ENCODE peak calls at places on chromosomes 16 and 17, in four cellular contexts. One of them, this sample, is unnamed.

GRCh38 chr16:30760577-30761426 is 1.1 kb downstream of the CFAP119 start:
- DNase-seq in AG10803: no peak
- DNase-seq in mucosa of descending colon: no peak
- DNase-seq in CD8-positive, alpha-beta T cell: no peak
- DNase-seq in this sample: no peak

GRCh38 chr17:12328204-12328603 is 307.5 kb downstream of the MAP2K4 start:
- DNase-seq in AG10803: no peak
- DNase-seq in mucosa of descending colon: no peak
- DNase-seq in CD8-positive, alpha-beta T cell: no peak
- DNase-seq in this sample: no peak

GRCh38 chr16:23207485-23207884 is 24.9 kb downstream of the SCNN1G start:
- DNase-seq in AG10803: no peak
- DNase-seq in mucosa of descending colon: no peak
- DNase-seq in CD8-positive, alpha-beta T cell: no peak
- DNase-seq in this sample: no peak

GRCh38 chr17:79612468-79613194 is 1.8 kb upstream of the RBFOX3 start:
- DNase-seq in AG10803: peak
- DNase-seq in mucosa of descending colon: peak
- DNase-seq in CD8-positive, alpha-beta T cell: no peak
- DNase-seq in this sample: no peak

GRCh38 chr16:21158208-21159110 is at the start of gene LDAF1:
- DNase-seq in AG10803: peak
- DNase-seq in mucosa of descending colon: peak
- DNase-seq in CD8-positive, alpha-beta T cell: peak
- DNase-seq in this sample: peak

GRCh38 chr17:17062356-17062755 is 20.1 kb downstream of the MPRIP start:
- DNase-seq in AG10803: peak
- DNase-seq in mucosa of descending colon: no peak
- DNase-seq in CD8-positive, alpha-beta T cell: no peak
- DNase-seq in this sample: no peak

GRCh38 chr17:79842656-79843474 is 3.6 kb upstream of the CBX4 start:
- DNase-seq in AG10803: no peak
- DNase-seq in mucosa of descending colon: peak
- DNase-seq in CD8-positive, alpha-beta T cell: peak
- DNase-seq in this sample: no peak

GRCh38 chr16:85621698-85622433 is 8.7 kb downstream of the GSE1 start:
- DNase-seq in AG10803: no peak
- DNase-seq in mucosa of descending colon: peak
- DNase-seq in CD8-positive, alpha-beta T cell: no peak
- DNase-seq in this sample: peak

GRCh38 chr17:18280766-18281165 is 20.3 kb downstream of the MIEF2 start:
- DNase-seq in AG10803: peak
- DNase-seq in mucosa of descending colon: no peak
- DNase-seq in CD8-positive, alpha-beta T cell: no peak
- DNase-seq in this sample: no peak

GRCh38 chr17:56594528-56595418 is 1.3 kb downstream of the NOG start:
- DNase-seq in AG10803: peak
- DNase-seq in mucosa of descending colon: no peak
- DNase-seq in CD8-positive, alpha-beta T cell: peak
- DNase-seq in this sample: peak

GRCh38 chr17:31391496-31391949 is at the start of gene RAB11FIP4:
- DNase-seq in AG10803: no peak
- DNase-seq in mucosa of descending colon: no peak
- DNase-seq in CD8-positive, alpha-beta T cell: no peak
- DNase-seq in this sample: no peak

GRCh38 chr16:22358000-22358399 is 16.4 kb downstream of the CDR2 start:
- DNase-seq in AG10803: no peak
- DNase-seq in mucosa of descending colon: no peak
- DNase-seq in CD8-positive, alpha-beta T cell: peak
- DNase-seq in this sample: no peak

GRCh38 chr16:49855280-49855821 is 561 bp downstream of the ZNF423 start:
- DNase-seq in AG10803: peak
- DNase-seq in mucosa of descending colon: peak
- DNase-seq in CD8-positive, alpha-beta T cell: peak
- DNase-seq in this sample: peak

GRCh38 chr16:1314399-1315068 is 5.1 kb downstream of the UBE2I start:
- DNase-seq in AG10803: no peak
- DNase-seq in mucosa of descending colon: no peak
- DNase-seq in CD8-positive, alpha-beta T cell: peak
- DNase-seq in this sample: no peak

GRCh38 chr17:40310882-40311391 is 2.0 kb downstream of the RARA start:
- DNase-seq in AG10803: no peak
- DNase-seq in mucosa of descending colon: no peak
- DNase-seq in CD8-positive, alpha-beta T cell: no peak
- DNase-seq in this sample: no peak

GRCh38 chr17:81295678-81296381 is 723 bp upstream of the SLC38A10 start:
- DNase-seq in AG10803: peak
- DNase-seq in mucosa of descending colon: peak
- DNase-seq in CD8-positive, alpha-beta T cell: peak
- DNase-seq in this sample: peak

GRCh38 chr17:72421128-72422092 is 300.6 kb downstream of the SOX9 start:
- DNase-seq in AG10803: peak
- DNase-seq in mucosa of descending colon: peak
- DNase-seq in CD8-positive, alpha-beta T cell: no peak
- DNase-seq in this sample: peak

DNA sequence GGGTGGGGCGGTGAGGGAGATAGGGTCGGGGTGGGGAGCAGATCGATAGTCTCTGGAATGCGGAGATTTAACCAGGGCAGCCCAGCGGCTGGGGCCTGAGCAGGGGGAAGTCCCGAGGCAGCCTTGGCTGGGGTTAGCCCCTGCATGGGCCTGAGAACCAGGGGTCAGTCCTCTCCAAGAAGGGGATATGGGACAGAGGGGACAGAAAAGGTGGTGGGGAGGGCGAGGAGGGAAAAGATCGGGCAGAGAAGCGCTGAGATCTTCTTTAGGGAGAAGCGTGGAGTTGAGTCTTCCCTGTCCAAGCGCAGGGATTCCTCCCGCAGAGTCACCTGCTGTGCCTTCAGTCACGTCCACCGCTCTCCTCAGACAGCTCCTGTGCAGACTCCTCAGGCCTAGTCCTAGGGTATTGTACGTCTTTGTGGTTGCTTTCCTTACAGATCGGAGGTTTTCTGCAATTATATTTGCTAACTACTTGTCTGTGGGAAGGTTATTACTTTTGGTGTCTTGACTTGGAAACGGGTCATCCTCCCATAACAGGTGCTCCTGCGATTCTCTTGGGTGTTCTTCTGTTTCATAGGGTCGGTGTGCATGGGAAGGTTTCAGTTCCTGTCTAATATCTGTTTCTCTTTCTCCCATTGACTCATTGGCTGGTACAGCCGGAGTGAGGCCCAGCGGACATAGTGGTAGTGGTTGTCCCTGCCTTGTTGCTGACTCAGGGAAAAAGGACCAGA is 952 bp downstream of the CD300A start:
- DNase-seq in AG10803: no peak
- DNase-seq in mucosa of descending colon: no peak
- DNase-seq in CD8-positive, alpha-beta T cell: no peak
- DNase-seq in this sample: no peak
- H3K4me3 ChIP-seq in AG10803: no peak
- H3K4me3 ChIP-seq in mucosa of descending colon: no peak
- H3K4me3 ChIP-seq in CD8-positive, alpha-beta T cell: peak
- H3K4me3 ChIP-seq in this sample: no peak

GRCh38 chr16:54783980-54784379 is 146.7 kb upstream of the IRX5 start:
- DNase-seq in AG10803: no peak
- DNase-seq in mucosa of descending colon: no peak
- DNase-seq in CD8-positive, alpha-beta T cell: no peak
- DNase-seq in this sample: no peak
- TF ChIP-seq CTCF in AG10803: no peak
- TF ChIP-seq CTCF in mucosa of descending colon: no peak
- TF ChIP-seq CTCF in CD8-positive, alpha-beta T cell: no peak
- TF ChIP-seq CTCF in this sample: no peak

DNA sequence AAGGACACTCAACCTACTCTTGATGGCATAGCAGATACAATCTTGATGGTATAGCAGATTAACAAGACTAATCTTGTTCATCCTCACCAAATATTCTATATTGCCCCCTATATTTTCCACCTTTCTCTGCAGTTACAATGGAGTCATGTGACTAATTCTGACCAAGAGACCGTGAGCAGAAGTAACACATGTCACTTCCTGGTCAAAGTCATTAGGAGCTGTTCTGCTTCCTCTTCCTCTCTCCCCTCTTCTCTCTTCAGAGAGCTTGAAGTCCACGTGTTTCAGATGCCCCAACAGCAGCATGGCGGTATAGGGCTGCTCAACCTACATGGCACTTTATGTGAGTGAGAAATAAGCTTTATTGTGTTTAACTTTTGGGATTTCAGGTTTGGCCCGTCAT is 55.3 kb upstream of the ERCC4 start:
- DNase-seq in AG10803: no peak
- DNase-seq in mucosa of descending colon: no peak
- DNase-seq in CD8-positive, alpha-beta T cell: no peak
- DNase-seq in this sample: no peak
- H3K4me3 ChIP-seq in AG10803: no peak
- H3K4me3 ChIP-seq in mucosa of descending colon: no peak
- H3K4me3 ChIP-seq in CD8-positive, alpha-beta T cell: no peak
- H3K4me3 ChIP-seq in this sample: no peak

DNA sequence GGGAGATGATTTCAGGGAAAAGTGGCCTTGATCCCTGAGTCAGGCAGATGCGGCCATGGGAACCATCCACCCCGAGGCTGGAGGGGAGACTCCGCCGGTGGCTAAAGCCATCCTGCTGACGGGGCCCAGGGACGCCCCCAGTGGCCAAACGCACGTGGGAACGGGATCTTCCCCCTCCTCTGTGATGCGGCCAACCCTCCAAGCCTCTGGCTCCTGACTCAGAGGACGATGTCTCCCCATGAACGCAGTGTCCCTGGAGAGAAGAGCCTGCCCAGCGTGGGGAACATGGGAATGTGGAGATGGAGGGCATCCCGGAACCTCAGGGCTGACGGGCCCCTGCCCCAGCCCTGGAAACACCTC is 25.0 kb downstream of the SLC7A5 start:
- DNase-seq in AG10803: no peak
- DNase-seq in mucosa of descending colon: no peak
- DNase-seq in CD8-positive, alpha-beta T cell: no peak
- DNase-seq in this sample: no peak
- TF ChIP-seq CTCF in AG10803: no peak
- TF ChIP-seq CTCF in mucosa of descending colon: no peak
- TF ChIP-seq CTCF in CD8-positive, alpha-beta T cell: no peak
- TF ChIP-seq CTCF in this sample: no peak

DNA sequence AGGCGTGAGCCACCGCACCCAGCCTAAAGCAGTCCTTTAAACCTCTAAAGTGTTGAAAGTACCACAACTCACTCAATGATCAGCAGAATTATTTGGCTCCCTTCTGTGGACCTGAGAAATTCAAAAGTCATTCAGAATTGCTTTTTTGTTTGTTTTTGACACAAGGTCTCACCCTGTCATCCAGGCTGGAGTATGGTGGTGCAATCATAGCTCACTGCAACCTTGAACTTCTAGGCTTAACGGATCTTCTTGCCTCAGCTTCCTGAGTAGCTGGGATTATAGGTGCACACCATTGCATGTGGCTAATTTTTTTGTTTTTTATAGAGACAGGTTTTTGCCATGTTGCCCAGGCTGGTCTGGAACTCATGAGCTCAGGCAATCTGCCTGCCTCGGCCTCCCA is 44.3 kb downstream of the TRAF4 start:
- DNase-seq in AG10803: no peak
- DNase-seq in mucosa of descending colon: no peak
- DNase-seq in CD8-positive, alpha-beta T cell: no peak
- DNase-seq in this sample: no peak
- H3K4me3 ChIP-seq in AG10803: no peak
- H3K4me3 ChIP-seq in mucosa of descending colon: no peak
- H3K4me3 ChIP-seq in CD8-positive, alpha-beta T cell: no peak
- H3K4me3 ChIP-seq in this sample: no peak

DNA sequence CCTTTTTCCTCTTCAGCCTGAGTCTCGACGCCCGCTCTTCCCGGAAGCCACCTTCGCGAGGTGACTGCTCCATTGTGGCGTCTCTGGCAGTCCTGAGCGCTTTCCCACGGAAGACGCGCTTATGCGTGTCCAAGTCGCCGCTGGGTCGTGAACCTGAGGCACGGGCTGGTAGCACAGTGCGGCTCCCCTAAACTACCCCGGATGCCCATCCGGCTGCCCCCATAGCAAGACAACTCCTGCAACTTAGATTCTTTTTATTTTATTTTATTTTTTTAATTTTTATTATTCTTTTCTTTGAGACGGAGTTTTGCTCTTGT is 2.1 kb upstream of the ESRP2 start:
- DNase-seq in AG10803: no peak
- DNase-seq in mucosa of descending colon: no peak
- DNase-seq in CD8-positive, alpha-beta T cell: peak
- DNase-seq in this sample: no peak
- TF ChIP-seq CTCF in AG10803: no peak
- TF ChIP-seq CTCF in mucosa of descending colon: no peak
- TF ChIP-seq CTCF in CD8-positive, alpha-beta T cell: no peak
- TF ChIP-seq CTCF in this sample: no peak